ENCODE peak calls at places on chromosomes 3 and 15, in six cellular contexts. One of them, this sample, is unnamed.

GRCh38 chr3:56894912-56895431 is 93.2 kb upstream of the ARHGEF3 start:
- DNase-seq in effector memory CD8-positive, alpha-beta T cell: no peak
- DNase-seq in hepatocyte: no peak
- DNase-seq in activated CD8-positive, alpha-beta T cell treated with anti-CD3 and anti-CD28 coated beads for 36 hours: peak; percentile 73
- DNase-seq in Kasumi-1: peak; percentile 23
- DNase-seq in glutamatergic neuron: no peak
- DNase-seq in this sample: no peak

GRCh38 chr15:80778964-80779657 is at the start of gene CEMIP:
- DNase-seq in effector memory CD8-positive, alpha-beta T cell: peak; percentile 30
- DNase-seq in hepatocyte: peak; percentile 91
- DNase-seq in activated CD8-positive, alpha-beta T cell treated with anti-CD3 and anti-CD28 coated beads for 36 hours: peak; percentile 75
- DNase-seq in Kasumi-1: peak; percentile 61
- DNase-seq in glutamatergic neuron: peak; percentile 89
- DNase-seq in this sample: peak; percentile 84

GRCh38 chr3:169522595-169523529 is 140.7 kb downstream of the MECOM start:
- DNase-seq in effector memory CD8-positive, alpha-beta T cell: no peak
- DNase-seq in hepatocyte: no peak
- DNase-seq in activated CD8-positive, alpha-beta T cell treated with anti-CD3 and anti-CD28 coated beads for 36 hours: no peak
- DNase-seq in Kasumi-1: no peak
- DNase-seq in glutamatergic neuron: no peak
- DNase-seq in this sample: no peak

GRCh38 chr3:32360514-32360869 is 31.2 kb upstream of the CMTM7 start:
- DNase-seq in effector memory CD8-positive, alpha-beta T cell: no peak
- DNase-seq in hepatocyte: no peak
- DNase-seq in activated CD8-positive, alpha-beta T cell treated with anti-CD3 and anti-CD28 coated beads for 36 hours: no peak
- DNase-seq in Kasumi-1: no peak
- DNase-seq in glutamatergic neuron: no peak
- DNase-seq in this sample: no peak

GRCh38 chr3:184562146-184562861 is 719 bp downstream of the EPHB3 start:
- DNase-seq in effector memory CD8-positive, alpha-beta T cell: no peak
- DNase-seq in hepatocyte: no peak
- DNase-seq in activated CD8-positive, alpha-beta T cell treated with anti-CD3 and anti-CD28 coated beads for 36 hours: no peak
- DNase-seq in Kasumi-1: no peak
- DNase-seq in glutamatergic neuron: peak; percentile 60
- DNase-seq in this sample: no peak

GRCh38 chr3:72258366-72258765 is 473.4 kb upstream of the PROK2 start:
- DNase-seq in effector memory CD8-positive, alpha-beta T cell: no peak
- DNase-seq in hepatocyte: no peak
- DNase-seq in activated CD8-positive, alpha-beta T cell treated with anti-CD3 and anti-CD28 coated beads for 36 hours: no peak
- DNase-seq in Kasumi-1: peak; percentile 33
- DNase-seq in glutamatergic neuron: no peak
- DNase-seq in this sample: no peak

GRCh38 chr3:102790742-102791141 is 355.9 kb downstream of the ZPLD1 start:
- DNase-seq in effector memory CD8-positive, alpha-beta T cell: no peak
- DNase-seq in hepatocyte: no peak
- DNase-seq in activated CD8-positive, alpha-beta T cell treated with anti-CD3 and anti-CD28 coated beads for 36 hours: no peak
- DNase-seq in Kasumi-1: no peak
- DNase-seq in glutamatergic neuron: no peak
- DNase-seq in this sample: no peak

GRCh38 chr3:105790534-105790933 is 78.3 kb downstream of the CBLB start:
- DNase-seq in effector memory CD8-positive, alpha-beta T cell: no peak
- DNase-seq in hepatocyte: no peak
- DNase-seq in activated CD8-positive, alpha-beta T cell treated with anti-CD3 and anti-CD28 coated beads for 36 hours: no peak
- DNase-seq in Kasumi-1: no peak
- DNase-seq in glutamatergic neuron: no peak
- DNase-seq in this sample: no peak

GRCh38 chr3:192957441-192957951 is 39.8 kb upstream of the MB21D2 start:
- DNase-seq in effector memory CD8-positive, alpha-beta T cell: no peak
- DNase-seq in hepatocyte: peak; percentile 47
- DNase-seq in activated CD8-positive, alpha-beta T cell treated with anti-CD3 and anti-CD28 coated beads for 36 hours: no peak
- DNase-seq in Kasumi-1: peak; percentile 97
- DNase-seq in glutamatergic neuron: no peak
- DNase-seq in this sample: no peak

GRCh38 chr15:80405970-80406369 is 1.8 kb downstream of the ARNT2 start:
- DNase-seq in effector memory CD8-positive, alpha-beta T cell: no peak
- DNase-seq in hepatocyte: no peak
- DNase-seq in activated CD8-positive, alpha-beta T cell treated with anti-CD3 and anti-CD28 coated beads for 36 hours: no peak
- DNase-seq in Kasumi-1: no peak
- DNase-seq in glutamatergic neuron: no peak
- DNase-seq in this sample: no peak

GRCh38 chr3:13653631-13654279 is 104.8 kb downstream of the FBLN2 start:
- DNase-seq in effector memory CD8-positive, alpha-beta T cell: no peak
- DNase-seq in hepatocyte: no peak
- DNase-seq in activated CD8-positive, alpha-beta T cell treated with anti-CD3 and anti-CD28 coated beads for 36 hours: peak; percentile 73
- DNase-seq in Kasumi-1: no peak
- DNase-seq in glutamatergic neuron: no peak
- DNase-seq in this sample: no peak

GRCh38 chr3:189787622-189788021 is 156.4 kb downstream of the TP63 start:
- DNase-seq in effector memory CD8-positive, alpha-beta T cell: no peak
- DNase-seq in hepatocyte: no peak
- DNase-seq in activated CD8-positive, alpha-beta T cell treated with anti-CD3 and anti-CD28 coated beads for 36 hours: no peak
- DNase-seq in Kasumi-1: no peak
- DNase-seq in glutamatergic neuron: no peak
- DNase-seq in this sample: no peak

GRCh38 chr3:154926721-154927120 is 153.4 kb upstream of the MME start:
- DNase-seq in effector memory CD8-positive, alpha-beta T cell: no peak
- DNase-seq in hepatocyte: peak; percentile 13
- DNase-seq in activated CD8-positive, alpha-beta T cell treated with anti-CD3 and anti-CD28 coated beads for 36 hours: no peak
- DNase-seq in Kasumi-1: no peak
- DNase-seq in glutamatergic neuron: no peak
- DNase-seq in this sample: no peak

GRCh38 chr3:17033516-17034168 is 148.9 kb downstream of the PLCL2 start:
- DNase-seq in effector memory CD8-positive, alpha-beta T cell: no peak
- DNase-seq in hepatocyte: no peak
- DNase-seq in activated CD8-positive, alpha-beta T cell treated with anti-CD3 and anti-CD28 coated beads for 36 hours: peak; percentile 29
- DNase-seq in Kasumi-1: peak; percentile 61
- DNase-seq in glutamatergic neuron: no peak
- DNase-seq in this sample: no peak

GRCh38 chr3:108441081-108441507 is 69.3 kb downstream of the MYH15 start:
- DNase-seq in effector memory CD8-positive, alpha-beta T cell: no peak
- DNase-seq in hepatocyte: no peak
- DNase-seq in activated CD8-positive, alpha-beta T cell treated with anti-CD3 and anti-CD28 coated beads for 36 hours: no peak
- DNase-seq in Kasumi-1: no peak
- DNase-seq in glutamatergic neuron: no peak
- DNase-seq in this sample: no peak

GRCh38 chr15:91866971-91867372 is 13.5 kb downstream of the SLCO3A1 start:
- DNase-seq in effector memory CD8-positive, alpha-beta T cell: no peak
- DNase-seq in hepatocyte: no peak
- DNase-seq in activated CD8-positive, alpha-beta T cell treated with anti-CD3 and anti-CD28 coated beads for 36 hours: no peak
- DNase-seq in Kasumi-1: no peak
- DNase-seq in glutamatergic neuron: no peak
- DNase-seq in this sample: no peak

GRCh38 chr15:92306662-92307061 is 87.0 kb upstream of the ST8SIA2 start:
- DNase-seq in effector memory CD8-positive, alpha-beta T cell: no peak
- DNase-seq in hepatocyte: peak; percentile 48
- DNase-seq in activated CD8-positive, alpha-beta T cell treated with anti-CD3 and anti-CD28 coated beads for 36 hours: no peak
- DNase-seq in Kasumi-1: no peak
- DNase-seq in glutamatergic neuron: peak; percentile 33
- DNase-seq in this sample: no peak

GRCh38 chr3:15386352-15386751 is 41.0 kb downstream of the METTL6 start:
- DNase-seq in effector memory CD8-positive, alpha-beta T cell: no peak
- DNase-seq in hepatocyte: no peak
- DNase-seq in activated CD8-positive, alpha-beta T cell treated with anti-CD3 and anti-CD28 coated beads for 36 hours: no peak
- DNase-seq in Kasumi-1: no peak
- DNase-seq in glutamatergic neuron: no peak
- DNase-seq in this sample: no peak

GRCh38 chr15:74726774-74727164 is 1.4 kb upstream of the CYP1A1 start:
- DNase-seq in effector memory CD8-positive, alpha-beta T cell: no peak
- DNase-seq in hepatocyte: no peak
- DNase-seq in activated CD8-positive, alpha-beta T cell treated with anti-CD3 and anti-CD28 coated beads for 36 hours: peak; percentile 36
- DNase-seq in Kasumi-1: no peak
- DNase-seq in glutamatergic neuron: no peak
- DNase-seq in this sample: no peak

GRCh38 chr3:61093364-61093763 is 157.9 kb downstream of the FHIT start:
- DNase-seq in effector memory CD8-positive, alpha-beta T cell: no peak
- DNase-seq in hepatocyte: no peak
- DNase-seq in activated CD8-positive, alpha-beta T cell treated with anti-CD3 and anti-CD28 coated beads for 36 hours: no peak
- DNase-seq in Kasumi-1: no peak
- DNase-seq in glutamatergic neuron: no peak
- DNase-seq in this sample: no peak

GRCh38 chr15:87731630-87732029 is 524.9 kb downstream of the NTRK3 start:
- DNase-seq in effector memory CD8-positive, alpha-beta T cell: no peak
- DNase-seq in hepatocyte: peak; percentile 24
- DNase-seq in activated CD8-positive, alpha-beta T cell treated with anti-CD3 and anti-CD28 coated beads for 36 hours: no peak
- DNase-seq in Kasumi-1: no peak
- DNase-seq in glutamatergic neuron: no peak
- DNase-seq in this sample: no peak

GRCh38 chr3:186411089-186411488 is 49.1 kb upstream of the DGKG start:
- DNase-seq in effector memory CD8-positive, alpha-beta T cell: no peak
- DNase-seq in hepatocyte: no peak
- DNase-seq in activated CD8-positive, alpha-beta T cell treated with anti-CD3 and anti-CD28 coated beads for 36 hours: no peak
- DNase-seq in Kasumi-1: no peak
- DNase-seq in glutamatergic neuron: no peak
- DNase-seq in this sample: no peak

GRCh38 chr15:74768771-74769342 is 13.0 kb upstream of the CSK start:
- DNase-seq in effector memory CD8-positive, alpha-beta T cell: peak; percentile 58
- DNase-seq in hepatocyte: peak; percentile 73
- DNase-seq in activated CD8-positive, alpha-beta T cell treated with anti-CD3 and anti-CD28 coated beads for 36 hours: peak; percentile 74
- DNase-seq in Kasumi-1: peak; percentile 68
- DNase-seq in glutamatergic neuron: peak; percentile 80
- DNase-seq in this sample: peak; percentile 53

GRCh38 chr15:96735621-96736020 is 405.1 kb downstream of the NR2F2 start:
- DNase-seq in effector memory CD8-positive, alpha-beta T cell: no peak
- DNase-seq in hepatocyte: no peak
- DNase-seq in activated CD8-positive, alpha-beta T cell treated with anti-CD3 and anti-CD28 coated beads for 36 hours: no peak
- DNase-seq in Kasumi-1: no peak
- DNase-seq in glutamatergic neuron: no peak
- DNase-seq in this sample: no peak

GRCh38 chr15:77020348-77021087 is 25.6 kb downstream of the PSTPIP1 start:
- DNase-seq in effector memory CD8-positive, alpha-beta T cell: no peak
- DNase-seq in hepatocyte: no peak
- DNase-seq in activated CD8-positive, alpha-beta T cell treated with anti-CD3 and anti-CD28 coated beads for 36 hours: peak; percentile 43
- DNase-seq in Kasumi-1: no peak
- DNase-seq in glutamatergic neuron: no peak
- DNase-seq in this sample: no peak

GRCh38 chr3:72010044-72010443 is 225.1 kb upstream of the PROK2 start:
- DNase-seq in effector memory CD8-positive, alpha-beta T cell: no peak
- DNase-seq in hepatocyte: no peak
- DNase-seq in activated CD8-positive, alpha-beta T cell treated with anti-CD3 and anti-CD28 coated beads for 36 hours: peak; percentile 16
- DNase-seq in Kasumi-1: no peak
- DNase-seq in glutamatergic neuron: no peak
- DNase-seq in this sample: no peak

GRCh38 chr3:179069762-179070390 is 1.7 kb downstream of the ZMAT3 start:
- DNase-seq in effector memory CD8-positive, alpha-beta T cell: no peak
- DNase-seq in hepatocyte: no peak
- DNase-seq in activated CD8-positive, alpha-beta T cell treated with anti-CD3 and anti-CD28 coated beads for 36 hours: no peak
- DNase-seq in Kasumi-1: no peak
- DNase-seq in glutamatergic neuron: no peak
- DNase-seq in this sample: no peak

This sample was measured in progenitor cell of endocrine pancreas.